ENCODE peak calls at places on chromosomes 13 and 19, in nine cellular contexts. W is progenitor cell of endocrine pancreas, H is WTC11, B is ascending aorta, P is SK-N-SH, X is fibroblast of mammary gland, C is A549, V is ovary, S is astrocyte. F is an unnamed sample.

GRCh38 chr19:14162871-14163297 is 26.5 kb upstream of the ASF1B start:
- DNase-seq in B (no peak), S (no peak), V (no peak), H (no peak), P (peak), X (no peak), W (no peak), C (no peak), F (no peak)

GRCh38 chr13:44373601-44374347 is at the start of gene SERP2:
- DNase-seq in H (peak), P (peak), V (peak), W (peak), C (no peak), B (no peak), X (peak), S (peak), F (no peak)

GRCh38 chr19:7468840-7469239 is 20.0 kb downstream of the PEX11G start:
- DNase-seq in X (no peak), P (no peak), B (no peak), S (no peak), V (no peak), C (no peak), H (no peak), W (no peak), F (no peak)

GRCh38 chr19:7067716-7068115 is 1.8 kb upstream of the ZNF557 start:
- DNase-seq in B (no peak), S (peak), C (no peak), H (no peak), X (no peak), W (no peak), P (no peak), V (no peak), F (no peak)

GRCh38 chr19:4868286-4868834 is 893 bp upstream of the PLIN3 start:
- DNase-seq in X (no peak), V (no peak), P (no peak), B (no peak), C (no peak), S (no peak), W (no peak), H (no peak), F (no peak)

GRCh38 chr19:38070573-38070972 is 153.4 kb downstream of the DPF1 start:
- DNase-seq in C (peak), B (no peak), P (no peak), X (peak), H (no peak), W (no peak), V (no peak), S (peak), F (no peak)

GRCh38 chr13:42215578-42216421 is 56.2 kb upstream of the AKAP11 start:
- DNase-seq in S (peak), X (peak), W (no peak), P (peak), C (peak), B (no peak), H (peak), V (no peak), F (no peak)

GRCh38 chr13:101626925-101627555 is 174.6 kb downstream of the ITGBL1 start:
- DNase-seq in S (no peak), C (no peak), B (no peak), H (no peak), W (no peak), P (no peak), V (no peak), X (no peak), F (no peak)

GRCh38 chr19:40724315-40724714 is 7.4 kb downstream of the ITPKC start:
- DNase-seq in V (no peak), X (no peak), P (no peak), W (no peak), S (no peak), B (no peak), C (no peak), H (no peak), F (no peak)

GRCh38 chr13:22108283-22108897 is 437.5 kb downstream of the FGF9 start:
- DNase-seq in S (no peak), W (no peak), P (no peak), X (no peak), H (no peak), C (no peak), B (no peak), V (no peak), F (no peak)

GRCh38 chr13:66634384-66634783 is 595.8 kb downstream of the PCDH9 start:
- DNase-seq in H (no peak), P (no peak), W (no peak), V (no peak), X (no peak), B (no peak), S (peak), C (no peak), F (no peak)

GRCh38 chr19:45423033-45423588 is 606 bp downstream of the ERCC1 start:
- DNase-seq in X (no peak), S (no peak), H (no peak), P (no peak), W (no peak), V (no peak), B (no peak), C (no peak), F (no peak)

GRCh38 chr13:59706101-59706976 is 457.4 kb downstream of the DIAPH3 start:
- DNase-seq in P (no peak), W (no peak), S (no peak), X (no peak), B (no peak), H (no peak), C (no peak), V (no peak), F (no peak)

GRCh38 chr19:51311388-51312257 is at the start of gene IGLON5:
- DNase-seq in S (no peak), C (no peak), W (peak), V (no peak), H (peak), P (peak), X (no peak), B (no peak), F (no peak)

GRCh38 chr13:32883501-32883900 is 132.7 kb upstream of the KL start:
- DNase-seq in B (no peak), W (no peak), V (peak), C (no peak), H (no peak), X (peak), P (peak), S (peak), F (no peak)

GRCh38 chr19:920051-920857 is 3.1 kb downstream of the KISS1R start:
- DNase-seq in B (no peak), W (no peak), X (no peak), H (peak), S (no peak), V (peak), C (no peak), P (no peak), F (no peak)

GRCh38 chr19:18487576-18488402 is 34.1 kb downstream of the ELL start:
- DNase-seq in P (no peak), V (no peak), X (no peak), W (no peak), B (no peak), H (no peak), S (no peak), C (no peak), F (no peak)

GRCh38 chr13:54953786-54954185 is 1925.2 kb downstream of the OLFM4 start:
- DNase-seq in W (no peak), H (no peak), P (no peak), X (no peak), B (no peak), V (no peak), S (no peak), C (no peak), F (no peak)

GRCh38 chr19:9910625-9911024 is 25.7 kb downstream of the OLFM2 start:
- DNase-seq in H (no peak), W (no peak), C (no peak), S (no peak), P (no peak), B (no peak), V (no peak), X (no peak), F (no peak)

GRCh38 chr19:7191946-7192691 is 102.1 kb downstream of the INSR start:
- DNase-seq in X (peak), P (no peak), H (no peak), C (no peak), V (no peak), B (no peak), W (no peak), S (no peak), F (peak)

GRCh38 chr13:94703271-94703670 is 9.1 kb downstream of the SOX21 start:
- DNase-seq in X (no peak), V (no peak), H (peak), C (no peak), P (peak), B (no peak), S (no peak), W (no peak), F (no peak)

GRCh38 chr19:40604647-40605200 is 3.6 kb downstream of the LTBP4 start:
- DNase-seq in V (peak), P (no peak), H (no peak), S (no peak), W (no peak), C (peak), X (no peak), B (no peak), F (no peak)

GRCh38 chr19:40502647-40503046 is 35.8 kb downstream of the SPTBN4 start:
- DNase-seq in S (no peak), B (no peak), H (peak), C (peak), W (no peak), X (no peak), P (no peak), V (no peak), F (no peak)

GRCh38 chr19:10431943-10432735 is 11.8 kb downstream of the PDE4A start:
- DNase-seq in X (no peak), B (peak), S (no peak), P (peak), W (no peak), H (peak), C (no peak), V (no peak), F (peak)

GRCh38 chr13:27601208-27601607 is 19.1 kb downstream of the LNX2 start:
- DNase-seq in S (no peak), W (no peak), H (no peak), X (no peak), V (no peak), P (no peak), B (no peak), C (no peak), F (no peak)

GRCh38 chr19:42096255-42096837 is 20.4 kb downstream of the ZNF574 start:
- DNase-seq in B (no peak), W (no peak), P (no peak), S (no peak), H (no peak), C (no peak), X (no peak), V (no peak), F (no peak)
- TF ChIP-seq CTCF in B (no peak), W (no peak), P (no peak), S (no peak), H (no peak), C (no peak), X (no peak), V (no peak), F (no peak)

GRCh38 chr19:2483484-2484151 is 7.7 kb downstream of the GADD45B start:
- DNase-seq in P (no peak), V (no peak), H (no peak), X (no peak), B (no peak), S (no peak), W (no peak), C (no peak), F (no peak)

GRCh38 chr19:2483084-2483483 is 7.2 kb downstream of the GADD45B start:
- DNase-seq in C (no peak), V (no peak), P (no peak), H (no peak), B (no peak), X (no peak), W (no peak), S (no peak), F (no peak)

GRCh38 chr19:2487090-2487489 is 11.2 kb downstream of the GADD45B start:
- DNase-seq in S (no peak), H (no peak), W (no peak), P (no peak), V (no peak), C (no peak), X (no peak), B (no peak), F (no peak)

GRCh38 chr19:2484178-2484937 is 8.4 kb downstream of the GADD45B start:
- DNase-seq in V (no peak), B (no peak), P (no peak), X (no peak), W (no peak), H (no peak), S (no peak), C (no peak), F (no peak)

GRCh38 chr19:2485428-2485827 is 9.5 kb downstream of the GADD45B start:
- DNase-seq in X (no peak), H (no peak), C (no peak), B (no peak), P (no peak), V (no peak), W (no peak), S (no peak), F (no peak)
- TF ChIP-seq CTCF in X (no peak), H (no peak), C (no peak), B (no peak), P (no peak), V (no peak), W (no peak), S (no peak), F (no peak)

DNA sequence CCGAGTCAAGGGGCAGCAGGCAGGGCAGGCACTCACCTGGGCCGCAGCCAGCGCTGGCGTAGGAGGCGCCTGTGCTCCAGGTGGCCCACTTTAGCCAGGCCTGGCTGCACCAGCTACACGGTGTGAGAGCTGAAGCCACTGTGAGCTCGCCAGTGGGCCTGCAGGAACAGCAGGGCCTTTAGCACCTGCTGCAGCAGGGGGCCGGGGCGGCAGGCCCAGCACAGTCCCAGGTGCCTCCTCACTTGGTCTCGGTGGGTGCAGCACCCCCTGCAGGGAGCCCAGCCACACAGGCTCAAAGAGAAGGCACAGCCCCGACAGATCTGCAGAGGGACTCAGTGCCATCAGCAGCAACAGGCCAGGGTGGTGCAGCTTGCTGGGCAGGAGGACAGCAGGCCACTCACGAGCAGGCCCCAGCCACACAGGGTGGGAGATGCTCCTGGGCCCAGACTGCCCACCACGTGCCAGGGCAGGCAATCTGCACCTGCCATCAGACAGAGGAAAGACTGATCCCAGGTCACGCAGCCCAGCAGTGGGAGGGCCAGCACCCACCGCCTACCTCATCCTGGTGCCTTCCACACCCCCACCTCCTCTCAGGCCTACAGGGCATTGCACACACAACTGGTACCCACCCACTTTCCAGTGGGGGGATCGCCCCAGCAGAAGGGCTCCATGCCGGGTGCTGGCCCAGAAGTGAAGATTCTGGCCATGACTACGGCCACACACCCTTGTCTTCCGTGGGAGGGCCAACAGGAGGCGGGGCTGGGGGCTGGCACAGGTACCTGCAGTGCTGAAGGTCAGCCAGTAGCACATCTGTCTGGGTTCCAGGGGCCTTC is 15.8 kb downstream of the ARHGAP33 start:
- DNase-seq in C (peak), X (no peak), B (peak), W (no peak), H (no peak), S (no peak), P (no peak), V (peak), F (no peak)
- TF ChIP-seq CTCF in C (peak), X (peak), B (no peak), W (peak), H (no peak), S (no peak), P (peak), V (no peak), F (no peak)

GRCh38 chr13:92488249-92488845 is 738.3 kb upstream of the GPC6 start:
- DNase-seq in C (no peak), X (no peak), H (no peak), V (no peak), B (no peak), W (no peak), S (no peak), P (peak), F (no peak)

GRCh38 chr13:92487238-92487637 is 739.4 kb upstream of the GPC6 start:
- DNase-seq in C (no peak), B (no peak), P (no peak), H (no peak), W (no peak), X (no peak), V (no peak), S (no peak), F (no peak)

DNA sequence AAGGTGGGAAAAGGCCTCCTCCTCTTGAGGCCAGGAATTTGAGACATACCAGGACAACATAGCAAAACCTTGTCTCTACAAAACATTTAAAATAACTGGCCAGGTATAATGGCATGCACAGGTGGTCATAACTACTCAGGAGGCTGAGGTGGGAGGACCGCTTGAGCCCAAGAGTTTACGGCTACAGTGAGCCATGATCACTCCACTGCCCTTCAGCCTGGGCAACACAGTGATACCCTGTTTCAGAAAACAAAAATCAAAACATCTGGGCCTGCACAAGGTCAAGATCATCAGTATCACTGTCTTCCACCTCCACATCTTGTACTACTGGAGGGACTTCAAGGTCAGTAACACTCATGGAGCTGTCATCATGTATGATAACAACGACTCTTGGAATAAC is 742.7 kb upstream of the GPC6 start:
- DNase-seq in W (no peak), C (no peak), B (no peak), H (no peak), S (no peak), X (no peak), P (no peak), V (no peak), F (no peak)
- TF ChIP-seq CTCF in W (no peak), C (no peak), B (no peak), H (no peak), S (no peak), X (no peak), P (no peak), V (no peak), F (no peak)

GRCh38 chr19:15479391-15480345 is at the start of gene PGLYRP2:
- DNase-seq in B (no peak), P (peak), W (no peak), H (peak), C (peak), X (no peak), V (no peak), S (no peak), F (no peak)
- TF ChIP-seq CTCF in B (no peak), P (no peak), W (no peak), H (no peak), C (no peak), X (no peak), V (no peak), S (no peak), F (peak)

GRCh38 chr13:114234266-114234644 is 442 bp upstream of the CDC16 start:
- DNase-seq in W (no peak), P (no peak), H (no peak), V (no peak), S (no peak), C (no peak), X (no peak), B (no peak), F (no peak)

GRCh38 chr13:114236224-114236623 is 1.5 kb downstream of the CDC16 start:
- DNase-seq in P (no peak), V (no peak), B (no peak), C (no peak), S (no peak), X (no peak), W (no peak), H (no peak), F (no peak)

GRCh38 chr13:114237415-114238112 is 2.9 kb downstream of the CDC16 start:
- DNase-seq in P (no peak), S (no peak), W (no peak), X (no peak), C (no peak), V (no peak), H (no peak), B (no peak), F (no peak)

GRCh38 chr13:114235697-114236096 is 1.0 kb downstream of the CDC16 start:
- DNase-seq in C (no peak), V (no peak), P (no peak), X (peak), B (no peak), W (no peak), H (no peak), S (no peak), F (no peak)

GRCh38 chr13:114234645-114235421 is at the start of gene CDC16:
- DNase-seq in S (peak), V (peak), B (peak), H (peak), P (peak), W (peak), X (peak), C (peak), F (peak)
- TF ChIP-seq CTCF in S (no peak), V (peak), B (no peak), H (no peak), P (peak), W (peak), X (no peak), C (no peak), F (peak)